ENCODE peak calls at places on chromosomes 11 and 22, in four cellular contexts. H, L, I and D are unnamed samples.

GRCh38 chr22:37764622-37765021 is 43.1 kb upstream of the GCAT start:
- DNase-seq in H (no peak), L (no peak), I (no peak), D (no peak)

GRCh38 chr11:83087035-83087434 is 15.3 kb upstream of the RAB30 start:
- DNase-seq in H (no peak), I (peak; percentile 39), L (no peak), D (no peak)

GRCh38 chr11:559712-560304 is 730 bp downstream of the LMNTD2 start:
- DNase-seq in H (no peak), I (peak; percentile 81), L (no peak), D (no peak)

GRCh38 chr11:96001037-96001436 is 77.1 kb upstream of the MTMR2 start:
- DNase-seq in L (no peak), I (no peak), H (no peak), D (no peak)

GRCh38 chr11:19561011-19561410 is 151.6 kb upstream of the NAV2 start:
- DNase-seq in L (no peak), H (no peak), I (no peak), D (no peak)

GRCh38 chr11:26621147-26621546 is 49.1 kb upstream of the MUC15 start:
- DNase-seq in L (no peak), I (no peak), H (no peak), D (no peak)

GRCh38 chr11:110565344-110565684 is 135.6 kb downstream of the FDX1 start:
- DNase-seq in H (peak; percentile 36), L (no peak), I (peak; percentile 18), D (peak; percentile 31)

GRCh38 chr11:111097191-111097590 is 148.3 kb upstream of the POU2AF2 start:
- DNase-seq in H (no peak), L (no peak), I (peak; percentile 5), D (peak; percentile 21)

GRCh38 chr22:25368271-25368670 is 148.8 kb downstream of the CRYBB2 start:
- DNase-seq in H (no peak), I (no peak), L (no peak), D (no peak)

GRCh38 chr22:43376765-43377485 is 33.8 kb upstream of the SCUBE1 start:
- DNase-seq in L (no peak), I (no peak), H (no peak), D (no peak)

GRCh38 chr11:721913-722811 is 16.1 kb downstream of the EPS8L2 start:
- DNase-seq in L (no peak), I (no peak), H (no peak), D (no peak)

GRCh38 chr11:70948855-70949551 is 303.4 kb downstream of the SHANK2 start:
- DNase-seq in H (no peak), I (no peak), L (no peak), D (no peak)

GRCh38 chr11:46001427-46002049 is 79.1 kb downstream of the LARGE2 start:
- DNase-seq in I (no peak), L (no peak), H (peak; percentile 83), D (no peak)

GRCh38 chr11:8317164-8317563 is 53.5 kb upstream of the LMO1 start:
- DNase-seq in L (no peak), I (no peak), H (no peak), D (no peak)

GRCh38 chr11:64581057-64581523 is 9.9 kb upstream of the SLC22A12 start:
- DNase-seq in L (no peak), I (peak; percentile 41), H (no peak), D (no peak)

GRCh38 chr11:94515398-94515797 is 3.1 kb downstream of the C11orf97 start:
- DNase-seq in I (no peak), L (no peak), H (no peak), D (no peak)

GRCh38 chr22:38313384-38313955 is 3.8 kb downstream of the CSNK1E start:
- DNase-seq in I (no peak), L (no peak), H (no peak), D (no peak)

GRCh38 chr11:120598517-120599209 is 87.1 kb downstream of the GRIK4 start:
- DNase-seq in H (no peak), L (no peak), I (no peak), D (no peak)

GRCh38 chr22:47238886-47239860 is 476.7 kb downstream of the TBC1D22A start:
- DNase-seq in I (no peak), L (no peak), H (no peak), D (no peak)

GRCh38 chr11:74072721-74073120 is 63.8 kb upstream of the UCP3 start:
- DNase-seq in I (no peak), H (no peak), L (no peak), D (no peak)

GRCh38 chr11:123183391-123184099 is 11.5 kb downstream of the CLMP start:
- DNase-seq in H (no peak), I (no peak), L (no peak), D (no peak)

GRCh38 chr11:110858556-110858921 is 146.3 kb upstream of the ARHGAP20 start:
- DNase-seq in L (no peak), I (no peak), H (no peak), D (no peak)

GRCh38 chr11:6452219-6452618 is 11.4 kb upstream of the HPX start:
- DNase-seq in I (no peak), H (no peak), L (no peak), D (no peak)

GRCh38 chr11:61145228-61146005 is 15.8 kb downstream of the VPS37C start:
- DNase-seq in H (no peak), I (no peak), L (no peak), D (no peak)

GRCh38 chr11:46914363-46914762 is 4.0 kb downstream of the LRP4 start:
- DNase-seq in I (no peak), H (no peak), L (no peak), D (no peak)

GRCh38 chr11:59875856-59876519 is 2.6 kb upstream of the OOSP3 start:
- DNase-seq in H (no peak), I (peak; percentile 21), L (no peak), D (no peak)

GRCh38 chr22:24683671-24684070 is 80.7 kb downstream of the GGT1 start:
- DNase-seq in I (no peak), L (no peak), H (no peak), D (no peak)

GRCh38 chr11:106202935-106203620 is 125.6 kb downstream of the AASDHPPT start:
- DNase-seq in H (no peak), I (no peak), L (no peak), D (no peak)

GRCh38 chr11:33912405-33913361 is 20.8 kb upstream of the LMO2 start:
- DNase-seq in H (no peak), I (no peak), L (no peak), D (no peak)

GRCh38 chr22:32700186-32700882 is 101.2 kb upstream of the TIMP3 start:
- DNase-seq in L (no peak), H (no peak), I (peak; percentile 44), D (no peak)

GRCh38 chr11:122138759-122139594 is 23.0 kb upstream of the BLID start:
- DNase-seq in H (no peak), L (no peak), I (no peak), D (no peak)

GRCh38 chr11:122137081-122137793 is 21.2 kb upstream of the BLID start:
- DNase-seq in L (no peak), I (no peak), H (no peak), D (no peak)

GRCh38 chr11:122139595-122139866 is 23.5 kb upstream of the BLID start:
- DNase-seq in H (no peak), I (peak; percentile 9), L (no peak), D (no peak)

GRCh38 chr11:122141757-122142156 is 25.7 kb upstream of the BLID start:
- DNase-seq in I (no peak), L (no peak), H (no peak), D (no peak)

GRCh38 chr11:122140535-122140934 is 24.5 kb upstream of the BLID start:
- DNase-seq in L (no peak), I (no peak), H (no peak), D (no peak)
- TF ChIP-seq SUZ12 in L (no peak), I (no peak), H (no peak), D (no peak)

GRCh38 chr11:12222099-12222751 is 111.8 kb downstream of the MICAL2 start:
- DNase-seq in H (no peak), L (no peak), I (peak; percentile 35), D (no peak)

GRCh38 chr11:12221136-12221535 is 110.7 kb downstream of the MICAL2 start:
- DNase-seq in I (no peak), L (no peak), H (no peak), D (no peak)

GRCh38 chr11:12219732-12220131 is 109.3 kb downstream of the MICAL2 start:
- DNase-seq in L (no peak), H (no peak), I (no peak), D (no peak)

GRCh38 chr11:12218909-12219308 is 108.5 kb downstream of the MICAL2 start:
- DNase-seq in H (no peak), I (peak; percentile 76), L (no peak), D (no peak)

GRCh38 chr11:12220305-12220704 is 109.9 kb downstream of the MICAL2 start:
- DNase-seq in L (no peak), H (no peak), I (no peak), D (no peak)
- TF ChIP-seq SUZ12 in L (no peak), H (no peak), I (no peak), D (no peak)

DNA sequence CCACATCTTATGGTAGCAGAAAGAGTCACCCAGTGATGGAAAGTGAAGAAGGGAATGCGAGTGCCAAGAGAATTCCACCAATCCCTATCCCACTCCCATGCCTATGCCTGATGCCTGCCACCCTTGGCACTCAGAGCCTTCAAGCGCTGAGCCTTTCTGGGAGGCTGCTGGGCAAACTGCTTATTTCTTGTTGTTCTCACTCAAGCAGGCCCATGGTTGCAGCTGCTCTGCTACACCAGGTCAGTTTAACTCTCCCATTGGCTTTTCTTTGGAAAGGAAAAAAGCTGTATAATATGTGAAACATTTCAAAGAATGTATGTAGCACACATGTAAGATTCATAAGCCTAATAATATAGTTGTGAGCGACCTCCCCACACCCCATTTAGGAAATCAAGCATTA is 41.4 kb downstream of the DGCR2 start:
- DNase-seq in L (no peak), I (no peak), H (no peak), D (no peak)
- TF ChIP-seq SUZ12 in L (no peak), I (no peak), H (no peak), D (no peak)

GRCh38 chr11:90779098-90779497 is 556.2 kb upstream of the CHORDC1 start:
- DNase-seq in H (no peak), I (no peak), L (no peak), D (no peak)

GRCh38 chr11:90775573-90776165 is 552.8 kb upstream of the CHORDC1 start:
- DNase-seq in I (no peak), H (no peak), L (no peak), D (no peak)

GRCh38 chr11:90770007-90770406 is 547.2 kb upstream of the CHORDC1 start:
- DNase-seq in H (no peak), I (no peak), L (no peak), D (no peak)

DNA sequence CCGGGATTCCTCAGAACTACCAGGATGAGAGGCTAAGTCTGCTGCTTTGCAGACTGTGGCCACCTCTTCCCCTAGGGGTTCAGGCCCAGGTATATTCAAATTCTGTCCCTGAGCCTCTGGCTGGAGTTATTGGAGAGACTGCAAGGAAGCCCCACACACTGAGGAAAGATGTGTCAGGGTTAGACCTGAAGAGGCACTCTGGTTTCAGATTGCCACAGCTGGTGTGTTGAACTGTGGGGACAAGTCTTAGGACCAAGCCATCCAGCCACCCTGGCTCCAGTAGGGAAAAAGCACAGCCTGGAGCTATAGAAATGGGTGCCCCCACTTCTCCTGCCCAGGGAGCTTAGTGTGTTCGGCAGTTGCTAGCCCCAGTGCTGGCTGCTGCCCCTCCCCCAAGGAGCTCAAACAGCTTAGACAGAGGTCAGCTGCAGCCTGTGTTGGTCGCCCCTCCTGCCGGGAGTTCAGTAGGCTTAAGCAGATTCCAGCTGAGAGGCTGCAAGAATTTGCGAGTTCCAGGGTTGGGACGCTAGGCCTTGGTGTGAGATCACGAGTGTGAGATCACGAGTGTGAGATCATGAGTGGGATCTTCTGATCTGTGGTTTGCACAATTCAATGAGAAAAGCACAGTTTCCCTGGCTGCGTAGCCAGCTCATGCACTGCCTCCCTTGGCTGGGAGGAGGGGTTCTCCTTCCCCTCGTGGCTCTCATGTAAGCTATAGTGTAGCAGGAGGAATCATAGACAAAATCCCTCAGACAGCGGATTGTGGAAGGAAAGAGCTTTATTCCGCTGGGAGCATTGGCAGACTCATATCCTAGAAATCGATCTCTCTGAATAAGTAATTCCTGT is 552.1 kb upstream of the CHORDC1 start:
- DNase-seq in I (no peak), L (peak; percentile 10), H (peak; percentile 44), D (no peak)
- TF ChIP-seq SUZ12 in I (no peak), L (no peak), H (no peak), D (no peak)